ENCODE peak calls at places on chromosomes 4 and X, in ten cellular contexts. B is tibial nerve, P is hippocampal formation, C is left colon, U is transverse colon, J is putamen, X is uterus, E is lower lobe of right lung, S is LoVo, N is NCI-H69. I is an unnamed sample.

GRCh38 chr4:26263165-26263564 is 57.6 kb upstream of the RBPJ start:
- DNase-seq in B (no peak), P (no peak), C (no peak), U (no peak), J (no peak), X (no peak), E (no peak), S (peak; percentile 22), N (peak; percentile 45), I (peak; percentile 48)

GRCh38 chrX:110097920-110098319 is 95.0 kb downstream of the TMEM164 start:
- DNase-seq in B (no peak), P (no peak), C (no peak), U (no peak), J (no peak), X (no peak), E (no peak), S (no peak), N (peak; percentile 56), I (peak; percentile 11)

GRCh38 chrX:101759000-101759399 is 99.3 kb upstream of the ARMCX2 start:
- DNase-seq in B (no peak), P (peak; percentile 0), C (no peak), U (no peak), J (peak; percentile 1), X (peak; percentile 18), E (no peak), S (no peak), N (peak; percentile 28), I (peak; percentile 75)

GRCh38 chrX:1528186-1528883 is 8.7 kb downstream of the P2RY8 start:
- DNase-seq in B (no peak), P (no peak), C (no peak), U (no peak), J (no peak), X (no peak), E (no peak), S (no peak), N (no peak), I (no peak)

GRCh38 chrX:63270873-63271272 is 80.3 kb downstream of the SPIN4 start:
- DNase-seq in B (no peak), P (no peak), C (no peak), U (no peak), J (no peak), X (no peak), E (no peak), S (no peak), N (no peak), I (no peak)

GRCh38 chr4:174156239-174156826 is 127.1 kb downstream of the FBXO8 start:
- DNase-seq in B (no peak), P (no peak), C (no peak), U (no peak), J (peak; percentile 3), X (no peak), E (no peak), S (peak; percentile 55), N (peak; percentile 75), I (peak; percentile 73)

GRCh38 chr4:80062527-80062926 is 10.5 kb downstream of the ANTXR2 start:
- DNase-seq in B (no peak), P (no peak), C (no peak), U (no peak), J (no peak), X (no peak), E (no peak), S (no peak), N (no peak), I (no peak)

GRCh38 chrX:66676413-66676812 is 37.5 kb upstream of the EDA2R start:
- DNase-seq in B (no peak), P (no peak), C (no peak), U (no peak), J (no peak), X (no peak), E (no peak), S (no peak), N (no peak), I (no peak)

GRCh38 chrX:76428243-76429130 is 977 bp downstream of the MAGEE1 start:
- DNase-seq in B (no peak), P (no peak), C (no peak), U (peak; percentile 14), J (no peak), X (peak; percentile 11), E (peak; percentile 43), S (no peak), N (no peak), I (peak; percentile 9)

GRCh38 chr4:74768857-74769525 is 25.3 kb downstream of the BTC start:
- DNase-seq in B (no peak), P (no peak), C (no peak), U (no peak), J (no peak), X (no peak), E (no peak), S (peak; percentile 82), N (peak; percentile 56), I (peak; percentile 28)

GRCh38 chr4:168549145-168549544 is 52.3 kb downstream of the PALLD start:
- DNase-seq in B (no peak), P (no peak), C (no peak), U (no peak), J (no peak), X (no peak), E (no peak), S (no peak), N (peak; percentile 64), I (no peak)

GRCh38 chr4:4406455-4407298 is 19.8 kb downstream of the NSG1 start:
- DNase-seq in B (no peak), P (no peak), C (no peak), U (no peak), J (no peak), X (no peak), E (no peak), S (no peak), N (no peak), I (peak; percentile 83)

GRCh38 chrX:64150775-64151174 is 54.7 kb downstream of the AMER1 start:
- DNase-seq in B (no peak), P (no peak), C (no peak), U (no peak), J (no peak), X (no peak), E (no peak), S (no peak), N (no peak), I (no peak)

GRCh38 chr4:168619266-168619631 is 122.4 kb downstream of the PALLD start:
- DNase-seq in B (no peak), P (no peak), C (no peak), U (no peak), J (no peak), X (no peak), E (no peak), S (no peak), N (no peak), I (peak; percentile 3)

GRCh38 chrX:108323751-108324150 is 114.5 kb downstream of the COL4A6 start:
- DNase-seq in B (no peak), P (no peak), C (no peak), U (no peak), J (no peak), X (no peak), E (no peak), S (no peak), N (peak; percentile 3), I (no peak)

GRCh38 chr4:35175487-35175886 is 1068.8 kb downstream of the ARAP2 start:
- DNase-seq in B (no peak), P (no peak), C (no peak), U (no peak), J (no peak), X (no peak), E (no peak), S (no peak), N (peak; percentile 43), I (no peak)

GRCh38 chrX:374566-374965 is 12.1 kb downstream of the PPP2R3B start:
- DNase-seq in B (no peak), P (no peak), C (no peak), U (no peak), J (no peak), X (no peak), E (no peak), S (no peak), N (no peak), I (no peak)

GRCh38 chr4:10532155-10532554 is 74.9 kb upstream of the ZNF518B start:
- DNase-seq in B (no peak), P (no peak), C (no peak), U (no peak), J (no peak), X (no peak), E (no peak), S (no peak), N (no peak), I (no peak)

GRCh38 chrX:54043084-54043483 is 1.2 kb downstream of the PHF8 start:
- DNase-seq in B (no peak), P (no peak), C (no peak), U (no peak), J (peak; percentile 8), X (no peak), E (no peak), S (no peak), N (no peak), I (no peak)

GRCh38 chr4:78616046-78616498 is 64.5 kb downstream of the ANXA3 start:
- DNase-seq in B (no peak), P (no peak), C (no peak), U (no peak), J (no peak), X (no peak), E (no peak), S (no peak), N (no peak), I (no peak)

GRCh38 chr4:71187399-71188196 is 151.2 kb upstream of the SLC4A4 start:
- DNase-seq in B (no peak), P (no peak), C (peak; percentile 44), U (peak; percentile 56), J (no peak), X (no peak), E (peak; percentile 50), S (no peak), N (no peak), I (peak; percentile 51)

GRCh38 chr4:3786196-3786869 is 20.1 kb downstream of the ADRA2C start:
- DNase-seq in B (no peak), P (peak; percentile 61), C (peak; percentile 45), U (peak; percentile 49), J (peak; percentile 55), X (no peak), E (no peak), S (peak; percentile 34), N (peak; percentile 41), I (peak; percentile 23)

GRCh38 chr4:168386002-168386401 is 67.5 kb upstream of the DDX60 start:
- DNase-seq in B (no peak), P (no peak), C (no peak), U (no peak), J (no peak), X (no peak), E (no peak), S (no peak), N (no peak), I (no peak)

GRCh38 chr4:64158648-64159326 is 250.5 kb downstream of the TECRL start:
- DNase-seq in B (peak; percentile 33), P (peak; percentile 17), C (no peak), U (peak; percentile 29), J (peak; percentile 69), X (peak; percentile 31), E (no peak), S (peak; percentile 60), N (peak; percentile 56), I (peak; percentile 77)

GRCh38 chrX:69109036-69109663 is 56.1 kb downstream of the PJA1 start:
- DNase-seq in B (no peak), P (no peak), C (no peak), U (no peak), J (no peak), X (no peak), E (no peak), S (no peak), N (no peak), I (no peak)

GRCh38 chrX:64642482-64642881 is 247.2 kb upstream of the MTMR8 start:
- DNase-seq in B (no peak), P (no peak), C (no peak), U (no peak), J (no peak), X (no peak), E (no peak), S (no peak), N (no peak), I (peak; percentile 34)

GRCh38 chr4:53593765-53594164 is 2.5 kb upstream of the LNX1 start:
- DNase-seq in B (no peak), P (no peak), C (no peak), U (no peak), J (no peak), X (no peak), E (no peak), S (no peak), N (peak; percentile 7), I (peak; percentile 17)

GRCh38 chrX:69538321-69538876 is 34.3 kb downstream of the NALF2 start:
- DNase-seq in B (peak; percentile 54), P (peak; percentile 60), C (peak; percentile 39), U (peak; percentile 77), J (peak; percentile 55), X (peak; percentile 61), E (peak; percentile 77), S (peak; percentile 26), N (peak; percentile 3), I (peak; percentile 80)

I was measured in DMS53.